ENCODE peak calls at places on chromosomes 1 and 21, in four cellular contexts. S is stimulated activated naive CD4-positive, alpha-beta T cell treated with Interleukin-2 at 50 U/mL for 16 hours; Y is OCI-LY7; O is NCI-H1105 treated with DMSO at 0.1 percent for 48 hours. T is an unnamed sample.

GRCh38 chr1:232532901-232533300 is 97.0 kb downstream of the SIPA1L2 start:
- DNase-seq in S (no peak), Y (no peak), O (no peak), T (no peak)

GRCh38 chr1:160427625-160428024 is 27.3 kb downstream of the VANGL2 start:
- DNase-seq in S (no peak), Y (no peak), O (no peak), T (no peak)

GRCh38 chr1:99005537-99005942 is 879 bp upstream of the PLPPR5 start:
- DNase-seq in S (no peak), Y (no peak), O (no peak), T (no peak)

GRCh38 chr1:236103646-236104218 is 38.6 kb upstream of the GPR137B start:
- DNase-seq in S (peak; percentile 24), Y (peak; percentile 46), O (no peak), T (peak; percentile 40)

GRCh38 chr21:38802050-38803026 is 3.4 kb upstream of the ETS2 start:
- DNase-seq in S (no peak), Y (no peak), O (no peak), T (no peak)

GRCh38 chr1:3551711-3552110 is 59.6 kb downstream of the MEGF6 start:
- DNase-seq in S (no peak), Y (no peak), O (no peak), T (no peak)

GRCh38 chr1:87763498-87763897 is 434.8 kb downstream of the LMO4 start:
- DNase-seq in S (no peak), Y (no peak), O (no peak), T (no peak)

GRCh38 chr21:35275776-35276175 is 226.7 kb upstream of the RUNX1 start:
- DNase-seq in S (no peak), Y (no peak), O (no peak), T (no peak)

GRCh38 chr1:244672961-244673695 is 20.2 kb downstream of the DESI2 start:
- DNase-seq in S (no peak), Y (no peak), O (no peak), T (no peak)

GRCh38 chr1:93442276-93442675 is 5.6 kb upstream of the FNBP1L start:
- DNase-seq in S (no peak), Y (no peak), O (no peak), T (no peak)

GRCh38 chr1:164559342-164560070 is 522 bp downstream of the PBX1 start:
- DNase-seq in S (no peak), Y (no peak), O (peak; percentile 44), T (no peak)

GRCh38 chr1:161119379-161120061 is 1.6 kb downstream of the NIT1 start:
- DNase-seq in S (peak; percentile 76), Y (peak; percentile 81), O (no peak), T (peak; percentile 70)

T was measured in T-helper 2 cell treated with Interferon-gamma antibody and Interleukin-4, amounts not matched to agents 5 μg/mL and 100 μg/mL, for 36 hours.